ENCODE peak calls at places on chromosomes 5 and 9, in nine cellular contexts. U is effector memory CD4-positive, alpha-beta T cell; K is fibroblast of pulmonary artery; R is tibial nerve; C is neuronal stem cell; L is A549; V is mucosa of gallbladder; X is GM06990; A is pancreas. T is an unnamed sample.

GRCh38 chr9:33623658-33624586 is 99.9 kb downstream of the ANKRD18B start:
- DNase-seq in U (peak), K (peak), R (no peak), C (peak), L (peak), V (peak), X (peak), A (peak), T (peak)

GRCh38 chr9:134253596-134254205 is 72.6 kb upstream of the RXRA start:
- DNase-seq in U (no peak), K (peak), R (no peak), C (no peak), L (no peak), V (no peak), X (no peak), A (no peak), T (no peak)

GRCh38 chr5:1430121-1430795 is 15.0 kb downstream of the SLC6A3 start:
- DNase-seq in U (no peak), K (no peak), R (no peak), C (no peak), L (no peak), V (no peak), X (no peak), A (no peak), T (no peak)

GRCh38 chr5:134249469-134250379 is 23.9 kb upstream of the PPP2CA start:
- DNase-seq in U (no peak), K (peak), R (no peak), C (no peak), L (peak), V (no peak), X (no peak), A (no peak), T (peak)

GRCh38 chr5:157679801-157680200 is 8.5 kb downstream of the C5orf52 start:
- DNase-seq in U (no peak), K (no peak), R (no peak), C (no peak), L (no peak), V (no peak), X (no peak), A (no peak), T (no peak)

GRCh38 chr5:168472329-168472728 is 13.9 kb upstream of the RARS1 start:
- DNase-seq in U (no peak), K (peak), R (no peak), C (no peak), L (peak), V (no peak), X (no peak), A (no peak), T (no peak)

GRCh38 chr9:120186276-120186675 is 393.7 kb downstream of the CDK5RAP2 start:
- DNase-seq in U (no peak), K (no peak), R (no peak), C (no peak), L (no peak), V (no peak), X (no peak), A (no peak), T (no peak)

GRCh38 chr5:73901045-73901444 is 275.0 kb downstream of the ARHGEF28 start:
- DNase-seq in U (no peak), K (peak), R (peak), C (no peak), L (peak), V (peak), X (no peak), A (no peak), T (no peak)

GRCh38 chr5:122129332-122129731 is at the start of gene ZNF474:
- DNase-seq in U (no peak), K (peak), R (no peak), C (peak), L (peak), V (peak), X (no peak), A (no peak), T (no peak)

GRCh38 chr5:55564716-55565115 is 30.0 kb upstream of the PLPP1 start:
- DNase-seq in U (no peak), K (no peak), R (no peak), C (no peak), L (peak), V (no peak), X (peak), A (no peak), T (no peak)

GRCh38 chr9:125405938-125406811 is 144.5 kb downstream of the GAPVD1 start:
- DNase-seq in U (no peak), K (peak), R (no peak), C (no peak), L (no peak), V (no peak), X (no peak), A (no peak), T (no peak)

T was measured in lung.